ENCODE peak calls at places on chromosomes 12 and 14, in ten cellular contexts. U is stomach, D is lung, M is ovary, B is left ventricle myocardium inferior, A is neural progenitor cell, J is tibial nerve, Q is pancreas, R is H9, O is body of pancreas. Y is an unnamed sample. For H3K4me1, the result is how much of the 10 kb centered on the place peaks cover.

GRCh38 chr14:55881577-55882241 is 236.5 kb upstream of the PELI2 start:
- DNase-seq in M (no peak), U (no peak), J (no peak), A (no peak), R (peak), D (no peak), Q (no peak), O (no peak), B (no peak), Y (peak)

GRCh38 chr12:57713209-57713608 is 19.3 kb downstream of the OS9 start:
- DNase-seq in O (no peak), M (no peak), Q (no peak), A (no peak), D (no peak), U (no peak), B (no peak), R (no peak), J (no peak), Y (no peak)

GRCh38 chr12:132251310-132251709 is 78.1 kb downstream of the GALNT9 start:
- DNase-seq in O (no peak), R (no peak), B (no peak), D (no peak), M (no peak), U (no peak), J (no peak), A (no peak), Q (no peak), Y (no peak)

GRCh38 chr12:113867258-113867657 is 98.9 kb downstream of the RBM19 start:
- DNase-seq in J (no peak), A (peak), B (no peak), M (no peak), D (no peak), Q (no peak), R (peak), U (no peak), O (no peak), Y (peak)

GRCh38 chr12:115075552-115076170 is 391.7 kb upstream of the TBX3 start:
- DNase-seq in A (no peak), M (no peak), R (no peak), D (no peak), O (no peak), J (no peak), B (no peak), U (no peak), Q (no peak), Y (no peak)

GRCh38 chr14:30655124-30655523 is 33.0 kb downstream of the SCFD1 start:
- DNase-seq in M (no peak), J (no peak), R (no peak), D (no peak), Q (no peak), A (no peak), U (no peak), O (no peak), B (no peak), Y (no peak)

GRCh38 chr12:39764944-39765560 is 145.4 kb upstream of the ABCD2 start:
- DNase-seq in J (no peak), R (no peak), O (peak), A (peak), D (no peak), B (no peak), Q (no peak), M (no peak), U (no peak), Y (peak)

GRCh38 chr12:117470804-117471203 is 109.4 kb upstream of the NOS1 start:
- DNase-seq in B (no peak), J (no peak), R (no peak), M (no peak), Q (no peak), O (no peak), U (no peak), D (no peak), A (no peak), Y (peak)

GRCh38 chr12:3611853-3612703 is 121.1 kb downstream of the PRMT8 start:
- DNase-seq in D (no peak), B (no peak), R (no peak), O (no peak), A (no peak), U (no peak), Q (no peak), J (no peak), M (no peak), Y (no peak)

DNA sequence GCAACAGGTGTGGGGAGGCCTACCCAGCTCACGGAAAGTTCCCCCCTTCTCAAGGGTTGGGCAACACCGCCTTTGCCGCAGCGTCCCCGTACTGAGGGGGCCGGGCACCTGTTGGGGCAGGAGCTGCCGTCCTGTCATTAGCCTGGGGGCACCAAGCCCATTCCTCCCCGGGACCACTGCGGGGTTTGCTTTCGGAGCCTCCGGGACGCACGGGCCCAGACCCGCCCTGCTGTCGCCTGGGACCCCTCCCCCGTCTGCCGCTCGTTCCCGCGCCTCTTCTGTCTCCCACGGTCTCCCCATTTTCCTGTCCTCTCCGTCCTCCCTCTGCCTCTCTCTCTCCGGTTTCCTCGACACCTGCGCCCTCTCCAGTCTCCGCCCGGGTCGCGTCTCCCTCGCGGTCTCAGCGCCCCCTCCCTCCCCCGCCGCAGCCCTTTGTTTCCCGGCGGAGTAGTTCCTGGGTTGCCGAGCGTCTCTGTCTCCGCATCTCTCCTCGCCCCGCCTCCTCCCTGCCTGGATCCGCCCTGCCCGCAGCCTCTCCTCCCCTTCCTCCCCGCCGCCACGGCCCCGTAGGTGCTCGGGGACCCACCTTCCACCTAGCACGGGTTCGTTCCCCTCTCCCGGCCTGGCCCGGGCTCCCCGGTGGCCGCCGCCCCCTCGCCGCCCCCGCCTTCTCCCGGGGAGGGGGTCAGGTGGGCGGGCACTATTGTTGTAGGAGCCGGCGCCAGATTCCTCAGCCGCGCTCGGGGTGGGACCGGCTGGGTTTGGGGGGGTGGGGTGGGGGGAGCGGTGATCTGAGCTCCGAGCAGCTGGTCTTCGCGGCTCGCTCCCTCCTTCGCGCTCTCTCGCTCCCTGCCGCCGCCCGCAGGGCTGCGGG is at the start of gene CACNB3:
- DNase-seq in Q (peak), M (peak), B (peak), J (peak), R (peak), D (peak), U (peak), O (peak), A (peak), Y (peak)
- H3K27ac ChIP-seq in Q (no peak), M (peak), B (peak), J (peak), R (no peak), D (no peak), U (no peak), O (no peak), A (no peak), Y (no peak)

DNA sequence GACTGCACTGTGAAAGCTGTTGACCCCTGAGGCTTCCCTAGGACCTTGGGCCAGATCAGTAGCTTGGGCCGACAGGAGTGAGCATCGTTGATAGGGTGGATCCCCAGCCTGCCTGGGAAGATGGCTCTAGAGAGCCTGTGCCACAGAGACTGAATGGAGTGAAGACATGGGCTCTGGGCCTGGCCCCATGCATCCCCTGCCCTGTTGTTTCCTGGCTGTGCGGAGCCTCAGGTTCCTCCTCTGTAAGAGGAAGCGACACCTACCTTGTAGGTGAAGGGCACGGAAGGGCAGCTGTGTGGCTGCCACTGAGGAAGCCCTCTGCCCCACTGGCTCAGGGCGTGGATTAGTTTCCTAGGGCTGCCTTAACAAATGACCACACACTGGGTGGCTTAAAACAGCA is 23.9 kb downstream of the PLEKHG3 start:
- DNase-seq in O (no peak), B (peak), Q (peak), U (no peak), D (no peak), A (no peak), R (no peak), J (no peak), M (peak), Y (no peak)
- H3K4me1 ChIP-seq in O (half or more), B (half or more), Q (under half), U (under half), D (under half), A (under half), R (under half), J (half or more), M (under half), Y (under half)

GRCh38 chr12:10705655-10706054 is 17.5 kb downstream of the YBX3 start:
- DNase-seq in O (no peak), J (no peak), A (no peak), U (no peak), D (no peak), M (no peak), R (no peak), B (no peak), Q (no peak), Y (no peak)

GRCh38 chr12:10715491-10715890 is 7.6 kb downstream of the YBX3 start:
- DNase-seq in D (no peak), R (no peak), U (no peak), B (no peak), O (no peak), Q (no peak), J (no peak), M (no peak), A (no peak), Y (no peak)

GRCh38 chr12:10708862-10709261 is 14.3 kb downstream of the YBX3 start:
- DNase-seq in D (no peak), U (no peak), A (no peak), B (no peak), O (no peak), J (no peak), R (no peak), M (no peak), Q (no peak), Y (no peak)

GRCh38 chr12:10709808-10710207 is 13.3 kb downstream of the YBX3 start:
- DNase-seq in M (no peak), U (no peak), D (no peak), B (no peak), J (no peak), O (no peak), A (no peak), R (no peak), Q (no peak), Y (no peak)
- H3K27ac ChIP-seq in M (no peak), U (no peak), D (no peak), B (peak), J (no peak), O (no peak), A (no peak), R (no peak), Q (no peak), Y (no peak)

GRCh38 chr12:79891506-79892162 is 43.3 kb downstream of the PPP1R12A start:
- DNase-seq in U (no peak), B (no peak), J (no peak), R (no peak), Q (no peak), M (no peak), O (no peak), D (no peak), A (no peak), Y (no peak)

GRCh38 chr12:79885956-79886490 is 48.9 kb downstream of the PPP1R12A start:
- DNase-seq in M (no peak), D (no peak), B (no peak), A (no peak), R (no peak), Q (no peak), J (no peak), U (no peak), O (no peak), Y (no peak)

GRCh38 chr12:79884401-79885006 is 50.4 kb downstream of the PPP1R12A start:
- DNase-seq in M (no peak), R (no peak), D (no peak), U (no peak), Q (no peak), O (no peak), A (no peak), J (no peak), B (no peak), Y (no peak)

GRCh38 chr12:79886917-79887519 is 47.9 kb downstream of the PPP1R12A start:
- DNase-seq in O (no peak), R (no peak), B (no peak), M (no peak), D (no peak), J (no peak), Q (no peak), U (no peak), A (peak), Y (peak)

DNA sequence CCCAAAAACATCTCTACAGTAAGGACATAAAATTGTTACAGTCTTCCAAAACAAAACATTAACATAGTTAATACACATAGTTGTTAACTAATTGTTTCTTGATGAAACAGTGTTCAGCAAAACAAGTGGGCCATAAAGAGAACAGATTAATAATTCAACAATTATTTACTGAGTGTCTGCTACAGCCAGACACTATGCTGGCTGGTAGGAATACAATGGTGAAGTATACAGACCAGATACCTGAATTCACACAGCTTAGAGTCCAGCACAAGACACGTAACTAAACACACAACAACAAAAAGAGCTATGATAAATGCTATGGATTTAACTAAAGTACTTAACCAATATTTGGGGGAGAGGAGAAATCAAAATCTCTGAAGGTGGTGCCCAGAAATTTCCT is 47.0 kb downstream of the PPP1R12A start:
- DNase-seq in B (no peak), J (no peak), O (no peak), A (no peak), D (no peak), Q (no peak), M (no peak), R (no peak), U (no peak), Y (no peak)
- H3K4me1 ChIP-seq in B (half or more), J (under half), O (under half), A (under half), D (under half), Q (under half), M (under half), R (under half), U (half or more), Y (under half)

GRCh38 chr14:34715108-34715863 is 893 bp upstream of the CFL2 start:
- DNase-seq in Q (no peak), O (no peak), B (no peak), U (no peak), A (no peak), M (no peak), D (no peak), R (no peak), J (no peak), Y (no peak)

GRCh38 chr14:34711808-34712712 is 2.3 kb downstream of the CFL2 start:
- DNase-seq in A (no peak), J (no peak), R (no peak), B (no peak), M (no peak), U (no peak), Q (no peak), O (no peak), D (no peak), Y (no peak)

GRCh38 chr14:34713122-34713680 is 1.2 kb downstream of the CFL2 start:
- DNase-seq in D (no peak), R (no peak), Q (no peak), U (no peak), M (no peak), J (no peak), B (no peak), O (no peak), A (no peak), Y (no peak)

GRCh38 chr14:34713681-34714319 is 593 bp downstream of the CFL2 start:
- DNase-seq in D (peak), M (peak), O (peak), Q (no peak), J (peak), B (peak), R (no peak), A (peak), U (peak), Y (peak)

GRCh38 chr14:34714320-34715107 is at the start of gene CFL2:
- DNase-seq in U (peak), R (peak), D (peak), J (peak), Q (peak), O (peak), B (peak), M (peak), A (peak), Y (peak)
- H3K27ac ChIP-seq in U (peak), R (peak), D (peak), J (peak), Q (peak), O (peak), B (peak), M (peak), A (peak), Y (peak)

GRCh38 chr14:96055065-96055752 is 16.0 kb downstream of the C14orf132 start:
- DNase-seq in Q (no peak), O (no peak), J (no peak), U (peak), D (no peak), B (no peak), R (no peak), A (no peak), M (no peak), Y (no peak)
- H3K4me1 ChIP-seq in Q (under half), O (under half), J (under half), U (under half), D (under half), B (under half), R (under half), A (under half), M (under half), Y (under half)

DNA sequence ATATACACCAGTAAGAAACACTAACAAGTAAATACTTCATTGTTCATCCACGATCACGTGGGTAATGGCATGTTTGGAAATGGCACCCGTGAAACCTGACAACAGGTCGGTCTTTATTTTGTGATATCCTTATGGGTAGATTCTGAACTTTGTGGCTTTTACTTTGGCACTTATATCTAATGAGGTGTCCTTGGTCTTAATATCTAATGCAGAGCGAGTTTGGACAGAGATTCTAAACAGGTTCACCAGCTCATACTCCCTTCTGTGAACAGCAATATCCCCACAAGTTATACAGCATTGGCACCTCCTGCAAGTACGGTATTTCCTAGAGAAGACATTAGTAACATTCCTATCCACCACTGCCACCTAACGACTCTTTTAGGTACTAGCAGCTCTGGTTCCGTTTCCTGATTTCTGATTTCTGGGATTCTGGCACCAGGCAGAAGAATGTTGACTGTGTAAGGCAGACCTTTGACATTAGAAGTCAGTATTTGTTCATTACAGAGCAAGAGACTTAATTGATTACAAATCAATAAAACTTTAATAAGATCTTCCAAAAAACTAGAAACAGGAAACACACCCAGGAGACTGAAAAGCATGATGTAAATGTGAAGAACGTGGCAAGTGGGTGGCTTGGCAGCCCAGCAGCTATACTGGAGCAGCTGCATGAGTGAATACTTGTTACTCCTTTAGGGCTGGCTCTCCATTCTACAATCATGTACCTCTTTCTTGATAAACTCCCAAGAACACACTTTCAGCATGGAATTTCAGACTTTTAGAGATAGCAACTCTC is 2.5 kb downstream of the ANG start:
- DNase-seq in J (peak), O (peak), M (no peak), B (no peak), Q (no peak), R (no peak), D (peak), A (peak), U (peak), Y (peak)
- H3K27ac ChIP-seq in J (no peak), O (no peak), M (no peak), B (no peak), Q (no peak), R (no peak), D (no peak), A (no peak), U (no peak), Y (no peak)

DNA sequence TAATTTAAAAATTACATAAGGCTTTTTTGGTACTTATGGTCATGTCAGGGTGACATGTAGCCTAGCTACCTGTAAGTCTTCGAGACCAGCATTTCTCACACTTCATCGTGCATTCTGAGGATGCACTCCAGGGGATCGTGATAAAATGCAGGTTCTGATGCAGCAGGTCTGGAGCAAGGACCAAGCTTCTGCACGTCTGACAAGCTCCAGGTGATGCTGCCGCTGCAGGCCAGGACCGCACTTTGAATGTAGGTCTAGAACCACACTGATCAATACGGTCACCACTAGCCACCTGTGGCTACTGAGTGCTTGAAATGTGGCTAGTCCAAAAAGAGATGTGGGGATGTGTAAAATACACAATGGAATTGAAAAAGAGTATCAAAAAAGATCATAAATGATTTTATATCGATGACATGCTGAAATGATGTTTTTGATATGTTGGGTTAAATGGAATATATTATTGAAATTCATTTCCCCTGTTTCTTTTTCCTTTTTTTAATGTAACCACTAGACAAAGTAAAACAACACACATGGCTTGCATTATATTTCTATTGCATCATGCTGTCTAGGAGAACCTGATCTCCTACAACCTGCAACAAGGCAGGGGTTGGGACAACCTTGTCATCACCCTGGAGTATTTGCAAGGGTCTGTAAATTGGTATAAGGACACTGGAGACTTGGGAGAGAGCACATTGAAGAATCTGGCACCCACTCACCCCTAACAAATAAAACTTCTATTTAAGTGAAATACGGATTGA is 142.4 kb downstream of the DPF3 start:
- DNase-seq in U (no peak), A (no peak), D (peak), Q (no peak), J (no peak), B (no peak), R (no peak), M (no peak), O (no peak), Y (no peak)
- H3K4me1 ChIP-seq in U (under half), A (under half), D (under half), Q (under half), J (under half), B (under half), R (under half), M (under half), O (under half), Y (under half)